ENCODE peak calls at places on chromosomes 3 and 15, in five cellular contexts. P, W, H, R and X are unnamed samples.

GRCh38 chr3:174303911-174304541 is 555.1 kb upstream of the NAALADL2 start:
- DNase-seq in H (no peak), W (no peak), P (no peak), R (no peak), X (no peak)

GRCh38 chr3:16073218-16073617 is 101.3 kb upstream of the GALNT15 start:
- DNase-seq in R (no peak), P (no peak), H (no peak), W (no peak), X (no peak)

GRCh38 chr3:49930922-49931321 is 1.3 kb upstream of the MON1A start:
- DNase-seq in R (no peak), H (no peak), P (peak; percentile 94), W (no peak), X (peak; percentile 86)

GRCh38 chr3:76245073-76245472 is 459.7 kb upstream of the ZNF717 start:
- DNase-seq in W (no peak), P (no peak), R (peak; percentile 61), H (no peak), X (no peak)

GRCh38 chr3:131036986-131037385 is 10.3 kb downstream of the NEK11 start:
- DNase-seq in P (no peak), W (no peak), H (no peak), R (peak; percentile 38), X (no peak)

GRCh38 chr15:65580287-65580686 is 30.6 kb downstream of the INTS14 start:
- DNase-seq in W (no peak), H (no peak), R (peak; percentile 64), P (no peak), X (peak; percentile 61)

GRCh38 chr15:40937762-40938529 is 8.8 kb downstream of the DLL4 start:
- DNase-seq in W (no peak), P (peak; percentile 45), H (no peak), R (no peak), X (no peak)

GRCh38 chr3:165158011-165158410 is 38.2 kb downstream of the SLITRK3 start:
- DNase-seq in H (no peak), P (no peak), R (no peak), W (no peak), X (no peak)

GRCh38 chr3:104359546-104359945 is 1007.2 kb upstream of the ALCAM start:
- DNase-seq in W (no peak), P (peak; percentile 10), H (no peak), R (peak; percentile 90), X (no peak)

GRCh38 chr3:3107181-3107580 is 3.0 kb downstream of the IL5RA start:
- DNase-seq in R (no peak), P (no peak), H (no peak), W (no peak), X (no peak)

GRCh38 chr15:74598126-74598842 is 17.4 kb upstream of the CLK3 start:
- DNase-seq in P (peak; percentile 95), R (peak; percentile 80), H (peak; percentile 95), W (peak; percentile 98), X (peak; percentile 76)

GRCh38 chr15:76235186-76235826 is 76.0 kb downstream of the ETFA start:
- DNase-seq in R (no peak), H (no peak), P (peak; percentile 67), W (no peak), X (peak; percentile 55)

GRCh38 chr15:41698779-41699178 is 38.6 kb downstream of the MGA start:
- DNase-seq in H (no peak), P (no peak), W (no peak), R (peak; percentile 21), X (no peak)

GRCh38 chr3:170418422-170419300 is at the start of gene CLDN11:
- DNase-seq in H (no peak), W (peak; percentile 75), P (peak; percentile 83), R (no peak), X (peak; percentile 65)

DNA sequence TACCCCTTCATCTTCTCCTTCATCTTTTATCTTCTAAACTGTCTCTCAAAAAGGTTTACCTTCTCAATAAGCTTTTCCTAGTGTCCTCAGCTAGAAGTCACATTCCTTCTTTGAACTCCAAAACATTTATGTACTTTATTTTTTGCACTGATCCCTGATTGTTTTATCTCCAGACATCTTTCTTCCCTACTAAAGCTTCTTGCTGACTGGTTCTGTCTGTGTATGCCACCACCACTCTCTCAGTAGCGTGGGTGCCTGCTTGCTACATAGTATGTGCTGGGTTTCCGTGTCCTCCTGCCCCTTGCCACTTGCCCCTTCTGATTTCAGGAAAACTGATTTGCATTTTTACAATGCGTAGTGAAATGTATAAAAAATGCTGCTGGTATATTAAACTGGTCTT is 24.0 kb downstream of the GTF2E1 start:
- DNase-seq in R (no peak), W (no peak), P (no peak), H (no peak), X (no peak)
- H3K4me3 ChIP-seq in R (no peak overlapping the region), W (no peak overlapping the region), P (no peak overlapping the region), H (no peak overlapping the region), X (no peak overlapping the region)

DNA sequence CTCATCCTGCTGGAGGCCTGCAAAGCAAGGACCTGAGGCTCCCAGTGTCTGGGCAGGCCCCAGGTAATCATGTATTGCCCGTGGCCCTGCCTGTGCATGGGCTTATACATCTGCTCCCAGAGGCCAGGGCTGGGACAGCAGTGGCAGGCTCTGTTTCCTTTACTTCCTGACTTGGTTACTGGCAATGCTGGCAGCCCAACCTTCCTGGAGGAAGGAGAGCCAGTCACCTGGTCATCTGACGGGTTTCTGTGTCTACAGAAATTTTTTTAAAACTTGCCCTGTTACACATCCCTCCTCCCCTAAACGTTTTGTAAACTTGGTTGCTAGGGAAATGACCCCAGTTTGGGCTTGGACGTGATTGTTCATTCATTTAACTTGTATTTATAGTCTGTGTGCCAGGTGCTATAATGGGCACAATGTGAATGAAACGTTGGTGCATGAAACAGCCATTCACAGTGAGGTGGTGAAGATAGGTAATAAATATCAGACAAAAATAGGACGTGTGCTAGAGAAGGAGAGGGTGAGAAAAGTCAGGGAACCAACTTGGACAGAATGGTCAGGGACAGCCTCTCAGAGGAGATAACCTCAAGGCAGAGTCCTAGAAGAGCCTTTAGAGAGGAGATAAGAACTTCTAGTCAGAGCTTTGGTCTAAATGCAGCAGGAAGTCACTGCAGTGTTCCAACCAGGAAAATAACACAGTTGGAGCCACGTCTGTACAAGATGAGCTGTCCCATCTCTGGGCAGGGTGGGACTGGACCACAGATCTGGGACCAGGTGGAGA is 14.1 kb downstream of the TEX264 start:
- DNase-seq in W (no peak), H (no peak), P (no peak), R (no peak), X (no peak)
- TF ChIP-seq CTCF in W (no peak), H (no peak), P (no peak), R (no peak), X (no peak)

DNA sequence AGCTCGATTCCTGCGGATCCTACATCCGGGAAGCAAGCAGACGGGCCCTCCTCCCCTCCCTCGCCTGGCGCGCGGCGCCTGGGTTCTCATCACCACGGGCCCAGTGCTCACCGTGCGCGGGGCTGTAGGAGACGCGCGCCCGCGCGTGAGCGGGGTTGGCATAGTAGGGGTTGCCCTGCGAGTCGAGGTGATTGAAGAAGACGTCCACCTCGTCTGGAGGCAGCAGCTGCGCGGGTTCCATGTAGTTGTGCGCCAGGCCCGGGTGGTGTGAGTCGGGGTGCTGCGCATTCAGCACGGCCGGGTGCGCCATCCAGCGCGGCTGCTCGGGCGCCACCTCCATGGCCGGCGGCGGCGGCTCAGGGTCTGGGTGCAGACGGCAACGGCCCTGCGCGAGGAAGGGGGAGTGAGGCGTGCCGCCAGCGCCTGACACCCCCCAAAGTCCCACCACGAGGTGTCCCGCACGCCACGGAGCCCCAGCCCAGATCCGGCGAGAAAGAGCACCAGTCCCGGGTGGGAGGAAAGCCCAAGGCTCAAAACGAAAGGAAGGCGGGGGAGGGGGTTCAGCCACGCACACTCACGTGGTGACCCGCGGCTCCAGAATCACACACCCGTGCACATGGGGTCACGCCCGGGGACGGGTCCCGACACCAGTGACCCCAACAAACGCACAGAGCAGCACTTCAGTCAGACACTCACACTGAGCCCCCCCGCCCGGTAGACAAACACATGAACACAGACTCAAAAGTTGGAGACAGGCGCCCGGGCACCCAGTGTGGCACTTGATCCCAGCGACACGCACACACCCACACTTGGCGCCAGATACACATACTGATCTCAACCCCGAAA is 6.1 kb downstream of the GATA2 start:
- DNase-seq in W (no peak), P (peak; percentile 64), H (no peak), R (no peak), X (no peak)
- H3K27me3 ChIP-seq in W (peaks cover 99% of the 10 kb centered on the region), P (peaks cover 100% of the 10 kb centered on the region), H (peaks cover 94% of the 10 kb centered on the region), R (peaks cover 85% of the 10 kb centered on the region), X (peaks cover 100% of the 10 kb centered on the region)

GRCh38 chr15:67032608-67033007 is 32.8 kb upstream of the SMAD3 start:
- DNase-seq in P (no peak), R (no peak), W (no peak), H (no peak), X (no peak)
- H3K4me3 ChIP-seq in P (peak overlapping the region; percentile 52), R (no peak overlapping the region), W (no peak overlapping the region), H (no peak overlapping the region), X (no peak overlapping the region)

DNA sequence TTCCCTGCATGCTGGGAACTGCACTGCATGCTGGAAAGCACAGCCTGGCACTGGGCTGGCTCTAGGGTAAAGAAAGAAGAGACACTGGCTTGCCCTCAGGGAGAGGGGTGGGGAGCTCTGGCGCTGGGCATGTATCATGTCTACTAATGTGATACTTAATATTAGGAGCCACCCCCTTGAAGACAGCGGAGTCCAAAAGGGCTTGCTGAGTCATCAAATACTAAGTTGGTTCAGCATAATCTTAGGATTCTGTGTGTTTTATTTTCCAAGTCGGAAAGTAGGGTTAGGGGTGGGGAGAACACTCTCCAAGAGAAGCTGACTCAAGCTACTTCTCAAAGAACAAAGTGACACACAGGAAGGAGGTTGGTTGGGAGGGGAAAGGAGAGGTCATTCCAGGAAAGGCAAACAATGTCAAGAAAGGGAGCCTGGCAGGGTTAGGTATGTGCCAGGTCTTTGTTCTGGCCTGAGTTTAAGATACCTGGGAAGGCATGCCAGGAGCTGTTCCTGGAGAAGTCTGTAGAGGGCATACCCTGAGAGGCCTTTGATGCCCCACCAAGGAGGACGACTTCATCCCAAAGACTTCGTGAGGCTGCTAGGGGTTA is 237.8 kb upstream of the NR2E3 start:
- DNase-seq in P (peak; percentile 88), H (no peak), W (no peak), R (peak; percentile 20), X (no peak)
- TF ChIP-seq CTCF in P (peak; percentile 45), H (no peak), W (no peak), R (peak; percentile 44), X (peak; percentile 46)

GRCh38 chr15:70703066-70703465 is 60.3 kb downstream of the UACA start:
- DNase-seq in P (no peak), H (no peak), W (no peak), R (no peak), X (no peak)
- H3K27me3 ChIP-seq in P (no peaks in the 10 kb centered on the region), H (no peaks in the 10 kb centered on the region), W (no peaks in the 10 kb centered on the region), R (no peaks in the 10 kb centered on the region), X (no peaks in the 10 kb centered on the region)

GRCh38 chr3:132242790-132243189 is 74.4 kb upstream of the ACP3 start:
- DNase-seq in R (no peak), W (no peak), H (no peak), P (no peak), X (no peak)
- H3K4me3 ChIP-seq in R (no peak overlapping the region), W (no peak overlapping the region), H (no peak overlapping the region), P (no peak overlapping the region), X (no peak overlapping the region)

DNA sequence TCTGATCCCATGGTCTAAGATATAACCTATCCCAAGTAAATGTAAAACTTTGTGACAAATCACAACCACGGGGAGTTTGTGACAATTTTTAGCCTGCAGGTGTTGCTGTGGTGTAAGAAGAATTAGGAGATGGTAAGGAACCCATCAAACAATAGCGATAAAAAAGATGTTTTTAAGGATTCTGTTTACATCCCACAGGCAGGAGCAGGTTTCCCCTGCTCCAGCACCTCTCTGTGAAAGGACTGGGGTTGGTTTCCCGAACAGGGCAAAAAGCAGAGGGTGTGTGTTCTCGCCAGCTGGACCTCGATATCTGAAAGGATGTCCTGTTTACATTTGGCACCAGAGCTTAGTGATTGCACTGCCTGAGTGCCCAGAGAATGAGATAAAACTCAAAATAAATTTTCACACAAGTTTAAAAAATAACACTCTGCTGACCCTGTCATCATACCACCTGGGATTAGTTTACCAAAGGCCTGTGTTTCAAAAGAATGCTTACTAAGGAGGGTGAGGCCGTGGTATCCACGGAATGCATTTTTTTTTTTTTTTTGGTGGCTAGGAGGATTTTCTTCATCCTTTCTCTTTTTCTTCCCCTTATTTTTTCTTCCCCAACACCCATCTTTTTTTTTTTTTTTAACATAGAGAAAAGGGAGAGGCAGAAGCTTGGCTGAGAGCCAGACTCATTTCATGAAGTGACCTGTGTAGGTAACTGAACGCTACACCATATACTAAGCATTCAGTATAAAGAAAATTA is 151.8 kb upstream of the DPH6 start:
- DNase-seq in R (peak; percentile 47), H (no peak), W (no peak), P (peak; percentile 45), X (no peak)
- TF ChIP-seq CTCF in R (no peak), H (no peak), W (no peak), P (peak; percentile 51), X (no peak)